ENCODE peak calls at places on chromosomes 4 and X, in four cellular contexts. S is AG04450, C is fibroblast of mammary gland, F is fibroblast of pulmonary artery. Z is an unnamed sample.

GRCh38 chr4:48944252-48944651 is 37.7 kb upstream of the OCIAD2 start:
- DNase-seq in S (no peak), C (peak), F (peak), Z (no peak)

GRCh38 chr4:64001229-64001898 is 407.9 kb downstream of the TECRL start:
- DNase-seq in S (no peak), C (no peak), F (no peak), Z (no peak)

GRCh38 chr4:101753702-101754101 is 36.8 kb upstream of the BANK1 start:
- DNase-seq in S (no peak), C (peak), F (peak), Z (peak)

GRCh38 chrX:103066606-103067005 is 2.6 kb upstream of the BEX1 start:
- DNase-seq in S (no peak), C (peak), F (peak), Z (peak)

GRCh38 chrX:154657226-154657805 is 3.9 kb upstream of the CTAG2 start:
- DNase-seq in S (no peak), C (no peak), F (no peak), Z (no peak)

GRCh38 chr4:3660086-3660927 is 105.9 kb upstream of the ADRA2C start:
- DNase-seq in S (no peak), C (no peak), F (no peak), Z (no peak)

GRCh38 chr4:138611721-138612120 is 369.6 kb upstream of the SLC7A11 start:
- DNase-seq in S (no peak), C (no peak), F (no peak), Z (no peak)

GRCh38 chr4:153822316-153822715 is 33.4 kb upstream of the SFRP2 start:
- DNase-seq in S (no peak), C (peak), F (no peak), Z (peak)

GRCh38 chr4:66636321-66636720 is 909.0 kb downstream of the CENPC start:
- DNase-seq in S (no peak), C (no peak), F (no peak), Z (no peak)

GRCh38 chrX:111282991-111283390 is 12.7 kb upstream of the CAPN6 start:
- DNase-seq in S (no peak), C (no peak), F (no peak), Z (no peak)

GRCh38 chr4:38856524-38857337 is at the start of gene TLR6:
- DNase-seq in S (no peak), C (peak), F (peak), Z (no peak)

GRCh38 chr4:122823476-122823875 is 3.2 kb upstream of the FGF2 start:
- DNase-seq in S (no peak), C (peak), F (no peak), Z (no peak)

GRCh38 chr4:90753068-90753467 is 625.9 kb downstream of the CCSER1 start:
- DNase-seq in S (no peak), C (no peak), F (no peak), Z (no peak)

GRCh38 chr4:132838244-132838643 is 310.9 kb upstream of the PCDH10 start:
- DNase-seq in S (no peak), C (no peak), F (no peak), Z (no peak)

GRCh38 chr4:175435437-175435836 is 376.6 kb downstream of the GPM6A start:
- DNase-seq in S (no peak), C (no peak), F (peak), Z (peak)

GRCh38 chr4:119030536-119030890 is 105.1 kb upstream of the MYOZ2 start:
- DNase-seq in S (no peak), C (no peak), F (no peak), Z (no peak)

GRCh38 chrX:46601283-46601682 is 27.7 kb downstream of the CHST7 start:
- DNase-seq in S (no peak), C (peak), F (peak), Z (peak)

GRCh38 chr4:175109933-175110332 is 191.8 kb downstream of the ADAM29 start:
- DNase-seq in S (no peak), C (no peak), F (no peak), Z (no peak)

GRCh38 chr4:101177146-101177545 is 170.2 kb downstream of the PPP3CA start:
- DNase-seq in S (no peak), C (no peak), F (peak), Z (no peak)

GRCh38 chr4:48079972-48080391 is 54.1 kb downstream of the TXK start:
- DNase-seq in S (no peak), C (no peak), F (peak), Z (peak)

GRCh38 chr4:147430111-147430510 is 50.8 kb upstream of the EDNRA start:
- DNase-seq in S (no peak), C (peak), F (no peak), Z (no peak)

GRCh38 chr4:123621072-123621705 is 224.6 kb downstream of the SPRY1 start:
- DNase-seq in S (no peak), C (no peak), F (peak), Z (no peak)

GRCh38 chrX:51614353-51614752 is 4.4 kb downstream of the CENPVL3 start:
- DNase-seq in S (peak), C (peak), F (peak), Z (peak)

GRCh38 chrX:21639775-21640174 is 18.4 kb downstream of the KLHL34 start:
- DNase-seq in S (no peak), C (no peak), F (no peak), Z (no peak)

GRCh38 chr4:100933628-100934027 is 413.7 kb downstream of the PPP3CA start:
- DNase-seq in S (no peak), C (peak), F (peak), Z (peak)

GRCh38 chr4:118790544-118790943 is 45.4 kb downstream of the SEC24D start:
- DNase-seq in S (no peak), C (no peak), F (no peak), Z (no peak)

GRCh38 chr4:114815760-114816159 is 217.2 kb downstream of the UGT8 start:
- DNase-seq in S (no peak), C (no peak), F (no peak), Z (no peak)

GRCh38 chr4:53579826-53580225 is 11.5 kb downstream of the LNX1 start:
- DNase-seq in S (no peak), C (no peak), F (no peak), Z (peak)

GRCh38 chr4:87310691-87311335 is 11.9 kb downstream of the HSD17B13 start:
- DNase-seq in S (no peak), C (no peak), F (peak), Z (no peak)

GRCh38 chr4:22487333-22487732 is 28.5 kb downstream of the ADGRA3 start:
- DNase-seq in S (no peak), C (no peak), F (no peak), Z (no peak)

GRCh38 chr4:125624951-125625350 is 310.2 kb downstream of the FAT4 start:
- DNase-seq in S (no peak), C (no peak), F (no peak), Z (no peak)
- H3K4me3 ChIP-seq in S (no peak), C (no peak), F (no peak), Z (no peak)

GRCh38 chr4:173420324-173420752 is 21.4 kb upstream of the SCRG1 start:
- DNase-seq in S (no peak), C (peak), F (peak), Z (no peak)

GRCh38 chr4:173420821-173421220 is 21.9 kb upstream of the SCRG1 start:
- DNase-seq in S (no peak), C (no peak), F (no peak), Z (no peak)

GRCh38 chr4:173426064-173426463 is 27.1 kb upstream of the SCRG1 start:
- DNase-seq in S (no peak), C (no peak), F (no peak), Z (no peak)

GRCh38 chr4:173424899-173425805 is 26.2 kb upstream of the SCRG1 start:
- DNase-seq in S (no peak), C (peak), F (peak), Z (peak)
- TF ChIP-seq CTCF in S (no peak), C (no peak), F (no peak), Z (no peak)

DNA sequence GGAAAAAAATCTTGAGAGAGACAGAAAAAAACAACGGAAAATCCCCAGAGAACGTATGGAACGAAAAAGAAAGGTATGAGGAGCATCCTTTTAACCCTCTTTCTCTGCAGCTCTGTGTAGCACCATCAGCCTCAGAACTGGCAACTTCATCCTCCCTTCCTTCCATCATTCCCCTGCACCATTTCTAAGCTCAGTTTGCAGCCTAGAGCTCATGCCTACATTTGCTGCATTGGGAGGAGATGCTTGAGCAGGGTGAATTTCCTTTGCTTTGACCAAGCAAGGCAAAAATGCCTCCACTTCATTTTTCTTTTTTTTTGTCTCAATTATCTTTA is 67.9 kb downstream of the ANK2 start:
- DNase-seq in S (no peak), C (no peak), F (no peak), Z (no peak)
- H3K4me3 ChIP-seq in S (no peak), C (no peak), F (no peak), Z (no peak)

GRCh38 chr4:183249854-183250253 is 70.2 kb downstream of the CLDN22 start:
- DNase-seq in S (no peak), C (peak), F (peak), Z (peak)
- TF ChIP-seq CTCF in S (peak), C (peak), F (peak), Z (peak)

Z was measured in foreskin fibroblast.